ENCODE peak calls at places on chromosome 10, in six cellular contexts. A is endothelial cell of umbilical vein, X is SK-N-SH, S is kidney, C is spleen, G is left ventricle myocardium inferior. I is an unnamed sample. For H3K9me3, the result is how much of the 10 kb centered on the place peaks cover.

GRCh38 chr10:94183666-94184264 is 179.0 kb downstream of the NOC3L start:
- DNase-seq in A (no peak), X (no peak), S (no peak), C (no peak), G (no peak), I (peak)

GRCh38 chr10:132889091-132889490 is 53.3 kb downstream of the CFAP46 start:
- DNase-seq in A (no peak), X (no peak), S (no peak), C (peak), G (no peak), I (peak)

GRCh38 chr10:112383325-112383724 is 9.4 kb downstream of the ACSL5 start:
- DNase-seq in A (peak), X (no peak), S (no peak), C (no peak), G (no peak), I (no peak)

GRCh38 chr10:50312464-50313437 is 61.4 kb upstream of the ASAH2 start:
- DNase-seq in A (no peak), X (no peak), S (no peak), C (no peak), G (no peak), I (no peak)

GRCh38 chr10:124565565-124566221 is 104.1 kb downstream of the LHPP start:
- DNase-seq in A (no peak), X (no peak), S (peak), C (peak), G (no peak), I (no peak)

GRCh38 chr10:113235505-113235904 is 285.5 kb downstream of the TCF7L2 start:
- DNase-seq in A (no peak), X (no peak), S (no peak), C (no peak), G (no peak), I (no peak)

GRCh38 chr10:117830832-117831231 is 215.9 kb downstream of the RAB11FIP2 start:
- DNase-seq in A (no peak), X (no peak), S (no peak), C (no peak), G (no peak), I (no peak)

GRCh38 chr10:9957352-9957751 is 1060.3 kb upstream of the CELF2 start:
- DNase-seq in A (no peak), X (no peak), S (no peak), C (no peak), G (no peak), I (no peak)

GRCh38 chr10:125102216-125102615 is 58.1 kb downstream of the CTBP2 start:
- DNase-seq in A (no peak), X (no peak), S (no peak), C (peak), G (no peak), I (no peak)

GRCh38 chr10:124378817-124379510 is 39.8 kb downstream of the OAT start:
- DNase-seq in A (no peak), X (peak), S (no peak), C (no peak), G (no peak), I (peak)

GRCh38 chr10:33721509-33721908 is 387.0 kb upstream of the NRP1 start:
- DNase-seq in A (no peak), X (no peak), S (no peak), C (no peak), G (peak), I (no peak)

GRCh38 chr10:17734432-17735110 is 17.4 kb upstream of the TMEM236 start:
- DNase-seq in A (no peak), X (no peak), S (no peak), C (no peak), G (no peak), I (no peak)

GRCh38 chr10:17733620-17734019 is 18.4 kb upstream of the TMEM236 start:
- DNase-seq in A (no peak), X (no peak), S (no peak), C (no peak), G (no peak), I (no peak)

GRCh38 chr10:17737021-17737965 is 14.7 kb upstream of the TMEM236 start:
- DNase-seq in A (peak), X (peak), S (no peak), C (no peak), G (peak), I (no peak)

GRCh38 chr10:17735166-17735941 is 16.6 kb upstream of the TMEM236 start:
- DNase-seq in A (peak), X (no peak), S (no peak), C (no peak), G (no peak), I (no peak)

DNA sequence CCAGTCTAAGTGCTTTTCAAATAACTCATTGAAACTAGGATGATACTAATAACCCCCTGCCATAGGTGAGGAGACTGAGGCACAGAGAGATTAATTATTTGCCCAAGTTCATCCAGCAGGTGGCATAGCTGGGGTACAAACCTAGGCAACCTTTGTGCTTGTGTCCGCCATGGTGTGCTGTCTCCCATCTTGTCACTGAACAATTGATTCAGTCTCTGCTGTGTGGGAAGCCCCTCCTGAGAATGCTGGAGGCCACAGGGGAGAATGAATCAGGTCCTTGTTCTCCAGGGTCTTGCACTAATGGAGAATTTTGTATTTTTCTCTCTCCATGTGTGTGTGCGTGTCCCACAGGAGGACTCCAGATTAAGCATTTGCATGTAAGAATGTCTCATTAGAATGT is 15.8 kb upstream of the TMEM236 start:
- DNase-seq in A (no peak), X (no peak), S (no peak), C (no peak), G (no peak), I (no peak)
- TF ChIP-seq CTCF in A (peak), X (no peak), S (no peak), C (no peak), G (no peak), I (no peak)

GRCh38 chr10:37619336-37619735 is 238.1 kb downstream of the ZNF248 start:
- DNase-seq in A (no peak), X (no peak), S (no peak), C (no peak), G (no peak), I (no peak)

DNA sequence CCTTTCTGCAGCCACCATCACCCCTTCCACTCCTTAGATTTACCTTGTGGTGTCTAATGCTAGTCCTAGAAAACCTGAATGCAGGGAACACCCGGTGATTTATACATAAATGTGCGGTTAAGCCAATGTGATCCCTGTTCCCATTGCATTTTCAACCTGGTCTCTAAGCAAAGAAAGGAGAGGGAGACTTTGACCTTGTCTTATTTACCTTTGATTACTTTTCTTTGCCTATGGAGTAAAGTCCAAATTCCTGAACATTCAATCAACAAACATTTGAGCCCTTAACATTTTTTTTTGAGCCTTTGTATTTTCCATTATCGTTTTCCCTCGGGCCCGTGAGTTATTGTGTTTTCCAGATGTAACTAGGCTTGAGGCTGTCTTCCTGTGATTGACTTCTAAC is 233.9 kb downstream of the ZNF248 start:
- DNase-seq in A (no peak), X (no peak), S (no peak), C (no peak), G (no peak), I (no peak)
- H3K9me3 ChIP-seq in A (under half), X (under half), S (under half), C (under half), G (under half), I (under half)

DNA sequence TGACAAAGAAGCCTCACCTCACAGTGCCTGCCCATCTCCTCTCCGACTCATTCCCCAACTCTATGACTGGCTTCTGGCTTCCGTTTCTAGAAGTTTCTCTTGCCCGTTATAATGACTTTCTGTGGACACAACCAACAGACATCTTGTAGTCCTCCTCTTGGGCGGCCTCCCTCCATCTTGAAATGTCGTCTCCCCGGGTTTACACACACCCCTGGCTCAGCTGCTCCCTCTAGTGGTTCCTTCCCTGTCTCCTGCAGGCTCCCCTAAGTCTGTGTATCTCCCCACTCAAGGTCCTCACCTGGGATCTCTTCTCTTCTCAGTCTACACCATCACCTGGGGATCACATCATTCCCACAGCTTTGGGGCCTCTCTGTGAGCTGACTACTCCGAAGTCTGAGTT is 123.4 kb upstream of the NEBL start:
- DNase-seq in A (peak), X (peak), S (no peak), C (no peak), G (no peak), I (no peak)
- TF ChIP-seq CTCF in A (peak), X (peak), S (peak), C (peak), G (peak), I (peak)

GRCh38 chr10:131146790-131147189 is 164.7 kb downstream of the TCERG1L start:
- DNase-seq in A (no peak), X (no peak), S (no peak), C (peak), G (no peak), I (no peak)

GRCh38 chr10:131147301-131147975 is 164.1 kb downstream of the TCERG1L start:
- DNase-seq in A (no peak), X (no peak), S (no peak), C (peak), G (no peak), I (no peak)

GRCh38 chr10:131142446-131143380 is 168.8 kb downstream of the TCERG1L start:
- DNase-seq in A (no peak), X (no peak), S (peak), C (peak), G (no peak), I (peak)

GRCh38 chr10:131143425-131144165 is 167.9 kb downstream of the TCERG1L start:
- DNase-seq in A (no peak), X (no peak), S (peak), C (peak), G (no peak), I (no peak)

GRCh38 chr10:131144711-131145375 is 166.7 kb downstream of the TCERG1L start:
- DNase-seq in A (no peak), X (no peak), S (no peak), C (no peak), G (no peak), I (peak)
- H3K9me3 ChIP-seq in A (under half), X (under half), S (under half), C (under half), G (under half), I (under half)

GRCh38 chr10:21599582-21599981 is 65.5 kb downstream of the MLLT10 start:
- DNase-seq in A (no peak), X (no peak), S (no peak), C (no peak), G (no peak), I (no peak)

DNA sequence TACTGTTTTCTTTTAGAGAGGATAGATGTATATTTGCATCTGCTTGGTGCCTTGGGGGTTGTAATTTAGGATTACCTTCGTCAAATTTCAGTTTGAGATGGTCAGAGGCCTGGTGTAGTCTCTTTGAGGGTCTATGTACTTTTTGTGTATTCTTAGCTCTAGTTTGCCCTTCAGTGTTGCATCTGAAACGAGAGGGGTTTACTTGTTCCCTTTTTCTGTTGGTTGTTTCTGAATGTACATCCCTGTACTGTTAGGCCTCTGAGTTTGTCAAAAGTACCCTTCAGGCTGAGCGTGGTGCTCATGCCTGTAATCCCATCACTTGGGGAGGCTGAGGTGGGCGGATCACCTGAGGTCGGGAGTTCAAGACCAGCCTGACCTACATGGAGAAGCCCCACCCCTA is 60.0 kb downstream of the MLLT10 start:
- DNase-seq in A (no peak), X (no peak), S (no peak), C (no peak), G (no peak), I (no peak)
- TF ChIP-seq CTCF in A (no peak), X (no peak), S (no peak), C (no peak), G (no peak), I (no peak)